ENCODE peak calls at places on chromosomes 16 and 17, in nine cellular contexts. W is EL; E is lung; F is epithelial cell of proximal tubule; V is HT-29; I is stimulated activated CD4-positive, alpha-beta T cell treated with anti-CD3 and anti-CD28 coated beads, Interleukin-15, amount 100 ng/mL, for 24 hours; Z is NCI-H510A; L is CD4-positive, CD25-positive, alpha-beta regulatory T cell; K is activated naive CD4-positive, alpha-beta T cell treated with Interleukin-2 at 50 U/mL for 16 hours. B is an unnamed sample.

GRCh38 chr16:85707528-85708095 is 18.9 kb upstream of the GINS2 start:
- DNase-seq in W (no peak), E (no peak), F (no peak), V (no peak), I (no peak), Z (peak), L (no peak), K (no peak), B (no peak)

GRCh38 chr17:27526603-27527002 is 70.4 kb downstream of the KSR1 start:
- DNase-seq in W (peak), E (peak), F (no peak), V (no peak), I (peak), Z (no peak), L (peak), K (peak), B (peak)

GRCh38 chr17:73633736-73634135 is 10.5 kb downstream of the SDK2 start:
- DNase-seq in W (no peak), E (no peak), F (no peak), V (no peak), I (no peak), Z (no peak), L (no peak), K (no peak), B (no peak)

GRCh38 chr17:27540300-27541105 is 84.3 kb downstream of the KSR1 start:
- DNase-seq in W (peak), E (peak), F (peak), V (peak), I (no peak), Z (peak), L (no peak), K (no peak), B (no peak)

GRCh38 chr17:73369126-73369525 is 57.3 kb upstream of the CDC42EP4 start:
- DNase-seq in W (no peak), E (no peak), F (no peak), V (no peak), I (no peak), Z (no peak), L (no peak), K (no peak), B (no peak)

GRCh38 chr17:32100971-32101631 is 41.2 kb upstream of the RHOT1 start:
- DNase-seq in W (no peak), E (no peak), F (no peak), V (peak), I (no peak), Z (no peak), L (no peak), K (no peak), B (no peak)

GRCh38 chr16:30565526-30565925 is 6.0 kb downstream of the ZNF688 start:
- DNase-seq in W (no peak), E (no peak), F (no peak), V (no peak), I (no peak), Z (no peak), L (no peak), K (no peak), B (no peak)

GRCh38 chr16:17511340-17511739 is 40.6 kb upstream of the XYLT1 start:
- DNase-seq in W (peak), E (no peak), F (no peak), V (no peak), I (no peak), Z (no peak), L (no peak), K (no peak), B (no peak)

GRCh38 chr17:82118178-82118814 is 20.3 kb upstream of the FASN start:
- DNase-seq in W (no peak), E (no peak), F (no peak), V (no peak), I (no peak), Z (no peak), L (no peak), K (no peak), B (no peak)

GRCh38 chr17:74307984-74308773 is 17.8 kb upstream of the KIF19 start:
- DNase-seq in W (no peak), E (no peak), F (no peak), V (no peak), I (no peak), Z (no peak), L (no peak), K (no peak), B (no peak)

GRCh38 chr17:74923538-74924249 is 379 bp upstream of the OTOP2 start:
- DNase-seq in W (peak), E (peak), F (no peak), V (peak), I (peak), Z (no peak), L (peak), K (peak), B (peak)

GRCh38 chr17:42920922-42921321 is 20.3 kb downstream of the G6PC1 start:
- DNase-seq in W (no peak), E (peak), F (no peak), V (peak), I (no peak), Z (no peak), L (no peak), K (no peak), B (no peak)

GRCh38 chr16:83926726-83927397 is 26.2 kb upstream of the OSGIN1 start:
- DNase-seq in W (peak), E (peak), F (peak), V (peak), I (peak), Z (no peak), L (peak), K (peak), B (peak)

GRCh38 chr16:12868169-12868568 is 33.2 kb upstream of the SHISA9 start:
- DNase-seq in W (no peak), E (no peak), F (no peak), V (no peak), I (no peak), Z (no peak), L (no peak), K (no peak), B (no peak)

GRCh38 chr17:75753514-75754377 is 11.2 kb downstream of the GALK1 start:
- DNase-seq in W (peak), E (peak), F (no peak), V (no peak), I (peak), Z (peak), L (peak), K (peak), B (peak)

GRCh38 chr17:1752425-1752941 is 9.4 kb upstream of the SERPINF1 start:
- DNase-seq in W (no peak), E (peak), F (no peak), V (peak), I (no peak), Z (no peak), L (no peak), K (no peak), B (no peak)

GRCh38 chr17:76920364-76921139 is 52.3 kb downstream of the MGAT5B start:
- DNase-seq in W (no peak), E (no peak), F (no peak), V (no peak), I (no peak), Z (no peak), L (no peak), K (no peak), B (no peak)

GRCh38 chr16:85709766-85710423 is 21.1 kb upstream of the GINS2 start:
- DNase-seq in W (no peak), E (no peak), F (no peak), V (no peak), I (no peak), Z (no peak), L (no peak), K (no peak), B (no peak)

GRCh38 chr17:68368387-68368786 is 77.1 kb downstream of the ARSG start:
- DNase-seq in W (no peak), E (no peak), F (no peak), V (no peak), I (no peak), Z (no peak), L (no peak), K (no peak), B (no peak)

GRCh38 chr16:1474471-1474795 is 395 bp downstream of the CLCN7 start:
- DNase-seq in W (no peak), E (no peak), F (no peak), V (no peak), I (no peak), Z (no peak), L (no peak), K (no peak), B (no peak)